ENCODE peak calls at places on chromosomes 7 and 10, in eight cellular contexts. One of them, this sample, is unnamed.

GRCh38 chr7:74272305-74273038 is 16.7 kb upstream of the CLIP2 start:
- DNase-seq in IMR-90: peak
- DNase-seq in GM13977: peak
- DNase-seq in tibial nerve: peak
- DNase-seq in brain microvascular endothelial cell: peak
- DNase-seq in MM.1S: no peak
- DNase-seq in GM12864: peak
- DNase-seq in AG09319: peak
- DNase-seq in this sample: no peak

GRCh38 chr7:73893342-73894101 is 32.6 kb downstream of the TMEM270 start:
- DNase-seq in IMR-90: peak
- DNase-seq in GM13977: no peak
- DNase-seq in tibial nerve: no peak
- DNase-seq in brain microvascular endothelial cell: no peak
- DNase-seq in MM.1S: no peak
- DNase-seq in GM12864: no peak
- DNase-seq in AG09319: no peak
- DNase-seq in this sample: no peak

GRCh38 chr7:14739496-14740185 is 162.9 kb downstream of the DGKB start:
- DNase-seq in IMR-90: no peak
- DNase-seq in GM13977: no peak
- DNase-seq in tibial nerve: no peak
- DNase-seq in brain microvascular endothelial cell: no peak
- DNase-seq in MM.1S: peak
- DNase-seq in GM12864: no peak
- DNase-seq in AG09319: no peak
- DNase-seq in this sample: no peak

GRCh38 chr10:133257489-133258065 is 19.1 kb downstream of the ADAM8 start:
- DNase-seq in IMR-90: no peak
- DNase-seq in GM13977: no peak
- DNase-seq in tibial nerve: peak
- DNase-seq in brain microvascular endothelial cell: no peak
- DNase-seq in MM.1S: no peak
- DNase-seq in GM12864: no peak
- DNase-seq in AG09319: no peak
- DNase-seq in this sample: no peak

GRCh38 chr10:124741281-124741921 is 2.8 kb downstream of the FAM53B start:
- DNase-seq in IMR-90: peak
- DNase-seq in GM13977: peak
- DNase-seq in tibial nerve: peak
- DNase-seq in brain microvascular endothelial cell: peak
- DNase-seq in MM.1S: peak
- DNase-seq in GM12864: no peak
- DNase-seq in AG09319: no peak
- DNase-seq in this sample: peak

GRCh38 chr7:24854866-24855265 is 97.6 kb upstream of the GSDME start:
- DNase-seq in IMR-90: peak
- DNase-seq in GM13977: no peak
- DNase-seq in tibial nerve: no peak
- DNase-seq in brain microvascular endothelial cell: no peak
- DNase-seq in MM.1S: no peak
- DNase-seq in GM12864: no peak
- DNase-seq in AG09319: no peak
- DNase-seq in this sample: no peak

GRCh38 chr10:84540022-84540616 is 211.7 kb downstream of the CCSER2 start:
- DNase-seq in IMR-90: peak
- DNase-seq in GM13977: no peak
- DNase-seq in tibial nerve: no peak
- DNase-seq in brain microvascular endothelial cell: peak
- DNase-seq in MM.1S: no peak
- DNase-seq in GM12864: no peak
- DNase-seq in AG09319: peak
- DNase-seq in this sample: no peak

GRCh38 chr10:97961979-97962378 is 68.4 kb downstream of the CRTAC1 start:
- DNase-seq in IMR-90: no peak
- DNase-seq in GM13977: no peak
- DNase-seq in tibial nerve: no peak
- DNase-seq in brain microvascular endothelial cell: no peak
- DNase-seq in MM.1S: no peak
- DNase-seq in GM12864: no peak
- DNase-seq in AG09319: no peak
- DNase-seq in this sample: no peak

GRCh38 chr7:99229234-99229633 is 21.3 kb upstream of the KPNA7 start:
- DNase-seq in IMR-90: no peak
- DNase-seq in GM13977: no peak
- DNase-seq in tibial nerve: no peak
- DNase-seq in brain microvascular endothelial cell: no peak
- DNase-seq in MM.1S: no peak
- DNase-seq in GM12864: no peak
- DNase-seq in AG09319: no peak
- DNase-seq in this sample: no peak

GRCh38 chr7:43906327-43907010 is at the start of gene URGCP:
- DNase-seq in IMR-90: peak
- DNase-seq in GM13977: peak
- DNase-seq in tibial nerve: no peak
- DNase-seq in brain microvascular endothelial cell: no peak
- DNase-seq in MM.1S: peak
- DNase-seq in GM12864: no peak
- DNase-seq in AG09319: no peak
- DNase-seq in this sample: peak

GRCh38 chr10:1577945-1578344 is 159.4 kb downstream of the ADARB2 start:
- DNase-seq in IMR-90: no peak
- DNase-seq in GM13977: no peak
- DNase-seq in tibial nerve: no peak
- DNase-seq in brain microvascular endothelial cell: no peak
- DNase-seq in MM.1S: no peak
- DNase-seq in GM12864: no peak
- DNase-seq in AG09319: no peak
- DNase-seq in this sample: no peak

GRCh38 chr7:51246258-51247245 is 70.1 kb downstream of the COBL start:
- DNase-seq in IMR-90: no peak
- DNase-seq in GM13977: no peak
- DNase-seq in tibial nerve: no peak
- DNase-seq in brain microvascular endothelial cell: no peak
- DNase-seq in MM.1S: no peak
- DNase-seq in GM12864: no peak
- DNase-seq in AG09319: no peak
- DNase-seq in this sample: peak

GRCh38 chr7:45174328-45174610 is 16.7 kb downstream of the RAMP3 start:
- DNase-seq in IMR-90: no peak
- DNase-seq in GM13977: no peak
- DNase-seq in tibial nerve: no peak
- DNase-seq in brain microvascular endothelial cell: no peak
- DNase-seq in MM.1S: no peak
- DNase-seq in GM12864: no peak
- DNase-seq in AG09319: no peak
- DNase-seq in this sample: no peak

GRCh38 chr10:75461672-75462649 is 30.5 kb downstream of the LRMDA start:
- DNase-seq in IMR-90: no peak
- DNase-seq in GM13977: no peak
- DNase-seq in tibial nerve: no peak
- DNase-seq in brain microvascular endothelial cell: no peak
- DNase-seq in MM.1S: no peak
- DNase-seq in GM12864: no peak
- DNase-seq in AG09319: no peak
- DNase-seq in this sample: peak

GRCh38 chr7:24419527-24419926 is 135.5 kb downstream of the NPY start:
- DNase-seq in IMR-90: no peak
- DNase-seq in GM13977: no peak
- DNase-seq in tibial nerve: no peak
- DNase-seq in brain microvascular endothelial cell: no peak
- DNase-seq in MM.1S: no peak
- DNase-seq in GM12864: no peak
- DNase-seq in AG09319: no peak
- DNase-seq in this sample: no peak

GRCh38 chr10:110226555-110226925 is 19.1 kb downstream of the MXI1 start:
- DNase-seq in IMR-90: peak
- DNase-seq in GM13977: peak
- DNase-seq in tibial nerve: peak
- DNase-seq in brain microvascular endothelial cell: peak
- DNase-seq in MM.1S: peak
- DNase-seq in GM12864: no peak
- DNase-seq in AG09319: peak
- DNase-seq in this sample: peak

GRCh38 chr10:110226926-110227641 is 19.7 kb downstream of the MXI1 start:
- DNase-seq in IMR-90: peak
- DNase-seq in GM13977: peak
- DNase-seq in tibial nerve: no peak
- DNase-seq in brain microvascular endothelial cell: no peak
- DNase-seq in MM.1S: no peak
- DNase-seq in GM12864: no peak
- DNase-seq in AG09319: no peak
- DNase-seq in this sample: no peak

GRCh38 chr10:110225756-110226554 is 18.6 kb downstream of the MXI1 start:
- DNase-seq in IMR-90: peak
- DNase-seq in GM13977: peak
- DNase-seq in tibial nerve: peak
- DNase-seq in brain microvascular endothelial cell: peak
- DNase-seq in MM.1S: peak
- DNase-seq in GM12864: no peak
- DNase-seq in AG09319: peak
- DNase-seq in this sample: peak

GRCh38 chr10:110224992-110225391 is 17.6 kb downstream of the MXI1 start:
- DNase-seq in IMR-90: no peak
- DNase-seq in GM13977: no peak
- DNase-seq in tibial nerve: no peak
- DNase-seq in brain microvascular endothelial cell: no peak
- DNase-seq in MM.1S: no peak
- DNase-seq in GM12864: no peak
- DNase-seq in AG09319: no peak
- DNase-seq in this sample: no peak

GRCh38 chr10:110225441-110225755 is 18.0 kb downstream of the MXI1 start:
- DNase-seq in IMR-90: no peak
- DNase-seq in GM13977: no peak
- DNase-seq in tibial nerve: no peak
- DNase-seq in brain microvascular endothelial cell: no peak
- DNase-seq in MM.1S: peak
- DNase-seq in GM12864: no peak
- DNase-seq in AG09319: no peak
- DNase-seq in this sample: no peak
- TF ChIP-seq CTCF in IMR-90: no peak
- TF ChIP-seq CTCF in GM13977: no peak
- TF ChIP-seq CTCF in tibial nerve: no peak
- TF ChIP-seq CTCF in brain microvascular endothelial cell: no peak
- TF ChIP-seq CTCF in MM.1S: no peak
- TF ChIP-seq CTCF in GM12864: no peak
- TF ChIP-seq CTCF in AG09319: no peak
- TF ChIP-seq CTCF in this sample: no peak

GRCh38 chr7:52920977-52921376 is 114.5 kb upstream of the POM121L12 start:
- DNase-seq in IMR-90: no peak
- DNase-seq in GM13977: no peak
- DNase-seq in tibial nerve: no peak
- DNase-seq in brain microvascular endothelial cell: no peak
- DNase-seq in MM.1S: no peak
- DNase-seq in GM12864: no peak
- DNase-seq in AG09319: no peak
- DNase-seq in this sample: no peak

GRCh38 chr7:52925332-52925731 is 110.1 kb upstream of the POM121L12 start:
- DNase-seq in IMR-90: no peak
- DNase-seq in GM13977: no peak
- DNase-seq in tibial nerve: no peak
- DNase-seq in brain microvascular endothelial cell: no peak
- DNase-seq in MM.1S: no peak
- DNase-seq in GM12864: no peak
- DNase-seq in AG09319: no peak
- DNase-seq in this sample: no peak
- TF ChIP-seq CTCF in IMR-90: no peak
- TF ChIP-seq CTCF in GM13977: no peak
- TF ChIP-seq CTCF in tibial nerve: no peak
- TF ChIP-seq CTCF in brain microvascular endothelial cell: no peak
- TF ChIP-seq CTCF in MM.1S: no peak
- TF ChIP-seq CTCF in GM12864: no peak
- TF ChIP-seq CTCF in AG09319: no peak
- TF ChIP-seq CTCF in this sample: no peak

GRCh38 chr7:138979226-138979979 is 1.8 kb downstream of the KIAA1549 start:
- DNase-seq in IMR-90: peak
- DNase-seq in GM13977: peak
- DNase-seq in tibial nerve: no peak
- DNase-seq in brain microvascular endothelial cell: no peak
- DNase-seq in MM.1S: peak
- DNase-seq in GM12864: no peak
- DNase-seq in AG09319: no peak
- DNase-seq in this sample: peak
- TF ChIP-seq CTCF in IMR-90: no peak
- TF ChIP-seq CTCF in GM13977: no peak
- TF ChIP-seq CTCF in tibial nerve: no peak
- TF ChIP-seq CTCF in brain microvascular endothelial cell: peak
- TF ChIP-seq CTCF in MM.1S: peak
- TF ChIP-seq CTCF in GM12864: peak
- TF ChIP-seq CTCF in AG09319: no peak
- TF ChIP-seq CTCF in this sample: peak

GRCh38 chr7:40866601-40867000 is 731.8 kb downstream of the SUGCT start:
- DNase-seq in IMR-90: no peak
- DNase-seq in GM13977: no peak
- DNase-seq in tibial nerve: peak
- DNase-seq in brain microvascular endothelial cell: no peak
- DNase-seq in MM.1S: no peak
- DNase-seq in GM12864: no peak
- DNase-seq in AG09319: no peak
- DNase-seq in this sample: no peak
- TF ChIP-seq CTCF in IMR-90: no peak
- TF ChIP-seq CTCF in GM13977: no peak
- TF ChIP-seq CTCF in tibial nerve: no peak
- TF ChIP-seq CTCF in brain microvascular endothelial cell: peak
- TF ChIP-seq CTCF in MM.1S: no peak
- TF ChIP-seq CTCF in GM12864: no peak
- TF ChIP-seq CTCF in AG09319: no peak
- TF ChIP-seq CTCF in this sample: no peak

This sample was measured in type B pancreatic cell.